ENCODE peak calls at places on chromosomes 16 and 17, in nine cellular contexts. E is NCI-H1092 treated with DMSO at 0.1 percent for 48 hours; Q is neural crest cell; N is A673; X is endothelial cell; B is ascending aorta; S is amniotic epithelial cell; R is T-helper 1 cell; Z is central memory CD4-positive, alpha-beta T cell. H is an unnamed sample.

GRCh38 chr17:64180089-64180488 is 50.1 kb upstream of the ERN1 start:
- DNase-seq in Z (no peak), X (no peak), B (no peak), S (peak), R (no peak), Q (no peak), E (no peak), N (no peak), H (no peak)

GRCh38 chr16:49352923-49353322 is 20.7 kb upstream of the C16orf78 start:
- DNase-seq in X (peak), Q (no peak), E (no peak), N (peak), Z (no peak), S (no peak), R (no peak), B (no peak), H (no peak)

GRCh38 chr17:45020354-45021138 is 30.9 kb downstream of the DCAKD start:
- DNase-seq in Z (no peak), X (peak), N (peak), Q (no peak), B (no peak), E (no peak), R (no peak), S (no peak), H (no peak)

GRCh38 chr16:84554627-84555328 is 50.3 kb upstream of the MEAK7 start:
- DNase-seq in R (no peak), Z (no peak), N (no peak), X (no peak), E (no peak), B (no peak), S (no peak), Q (no peak), H (no peak)

GRCh38 chr16:54505479-54506247 is 219.1 kb upstream of the IRX3 start:
- DNase-seq in Z (no peak), B (no peak), E (peak), Q (no peak), N (peak), R (no peak), X (no peak), S (no peak), H (no peak)

GRCh38 chr17:17042851-17043667 is 802 bp downstream of the MPRIP start:
- DNase-seq in R (no peak), S (no peak), Z (no peak), X (peak), Q (no peak), B (no peak), E (no peak), N (no peak), H (peak)

GRCh38 chr17:5078106-5079028 is at the start of gene ZFP3:
- DNase-seq in Z (peak), R (peak), X (peak), S (peak), B (peak), Q (no peak), N (peak), E (peak), H (peak)

GRCh38 chr17:38674013-38674748 is 576 bp downstream of the EPOP start:
- DNase-seq in B (no peak), S (no peak), R (no peak), X (no peak), Z (peak), Q (no peak), E (no peak), N (no peak), H (peak)

GRCh38 chr16:17369441-17369951 is 101.3 kb downstream of the XYLT1 start:
- DNase-seq in E (no peak), N (peak), X (no peak), Q (no peak), R (peak), S (no peak), B (no peak), Z (peak), H (peak)

GRCh38 chr17:29124135-29124930 is 55.9 kb downstream of the MYO18A start:
- DNase-seq in Z (peak), E (peak), R (no peak), N (peak), X (peak), B (no peak), S (peak), Q (peak), H (no peak)

GRCh38 chr16:48101069-48101674 is 54.6 kb downstream of the ABCC12 start:
- DNase-seq in Z (no peak), X (no peak), N (no peak), S (no peak), Q (no peak), R (no peak), E (peak), B (no peak), H (no peak)

GRCh38 chr17:31144427-31144826 is 49.6 kb downstream of the NF1 start:
- DNase-seq in X (no peak), Z (no peak), E (no peak), N (peak), S (no peak), B (no peak), Q (no peak), R (no peak), H (no peak)

GRCh38 chr17:60165976-60166375 is 16.2 kb downstream of the CA4 start:
- DNase-seq in N (no peak), E (no peak), R (no peak), Z (no peak), B (no peak), X (no peak), S (no peak), Q (no peak), H (peak)

GRCh38 chr16:23757116-23757515 is 2.3 kb downstream of the CHP2 start:
- DNase-seq in S (no peak), N (no peak), Z (no peak), E (no peak), R (no peak), X (no peak), Q (no peak), B (no peak), H (no peak)

GRCh38 chr17:44911133-44912001 is 3.9 kb downstream of the GFAP start:
- DNase-seq in Z (peak), X (peak), B (no peak), S (peak), R (peak), E (peak), Q (peak), N (peak), H (peak)

GRCh38 chr17:61323015-61323379 is 76.6 kb upstream of the TBX2 start:
- DNase-seq in X (no peak), Z (no peak), S (no peak), Q (no peak), B (no peak), R (no peak), N (no peak), E (no peak), H (no peak)

H was measured in activated CD4-positive, CD25-positive, alpha-beta regulatory T cell treated with anti-CD3 and anti-CD28 coated beads, Interleukin-2, amount 50 U/mL, for 72 hours.